ENCODE peak calls at places on chromosome 16, in five cellular contexts. One of them, this sample, is unnamed.

GRCh38 chr16:81693047-81693446 is 86.0 kb upstream of the PLCG2 start:
- DNase-seq in germinal center: no peak
- DNase-seq in OCI-LY7: no peak
- DNase-seq in thoracic aorta: no peak
- DNase-seq in NCI-H187: no peak
- DNase-seq in this sample: no peak

GRCh38 chr16:62549875-62550274 is 513.6 kb upstream of the CDH8 start:
- DNase-seq in thoracic aorta: no peak
- DNase-seq in OCI-LY7: no peak
- DNase-seq in NCI-H187: no peak
- DNase-seq in germinal center: no peak
- DNase-seq in this sample: no peak

GRCh38 chr16:79571753-79572544 is 28.6 kb downstream of the MAF start:
- DNase-seq in NCI-H187: no peak
- DNase-seq in thoracic aorta: no peak
- DNase-seq in germinal center: no peak
- DNase-seq in OCI-LY7: no peak
- DNase-seq in this sample: no peak

GRCh38 chr16:73051216-73051615 is 3.3 kb upstream of the ZFHX3 start:
- DNase-seq in NCI-H187: no peak
- DNase-seq in thoracic aorta: no peak
- DNase-seq in germinal center: no peak
- DNase-seq in OCI-LY7: no peak
- DNase-seq in this sample: no peak

GRCh38 chr16:89009343-89010209 is 32.6 kb upstream of the CBFA2T3 start:
- DNase-seq in NCI-H187: no peak
- DNase-seq in germinal center: no peak
- DNase-seq in OCI-LY7: peak
- DNase-seq in thoracic aorta: no peak
- DNase-seq in this sample: no peak

GRCh38 chr16:2706611-2707311 is 13.3 kb downstream of the PRSS27 start:
- DNase-seq in NCI-H187: no peak
- DNase-seq in thoracic aorta: no peak
- DNase-seq in germinal center: no peak
- DNase-seq in OCI-LY7: no peak
- DNase-seq in this sample: no peak

GRCh38 chr16:31472559-31473203 is 729 bp downstream of the TGFB1I1 start:
- DNase-seq in OCI-LY7: no peak
- DNase-seq in NCI-H187: no peak
- DNase-seq in thoracic aorta: peak
- DNase-seq in germinal center: peak
- DNase-seq in this sample: peak

GRCh38 chr16:52488837-52489289 is 58.1 kb downstream of the TOX3 start:
- DNase-seq in NCI-H187: no peak
- DNase-seq in germinal center: no peak
- DNase-seq in OCI-LY7: no peak
- DNase-seq in thoracic aorta: no peak
- DNase-seq in this sample: no peak

This sample was measured in HuH-7.5.